ENCODE peak calls at places on chromosome 6, in seven cellular contexts. Q, H, F, P, B, G and V are unnamed samples.

GRCh38 chr6:22764521-22764920 is 195.2 kb downstream of the HDGFL1 start:
- DNase-seq in H (no peak), Q (no peak), P (peak; percentile 82), F (peak; percentile 37), G (peak; percentile 9), B (no peak), V (no peak)

GRCh38 chr6:146546440-146546839 is 2.8 kb downstream of the RAB32 start:
- DNase-seq in F (peak; percentile 93), Q (no peak), B (no peak), P (peak; percentile 91), H (peak; percentile 44), G (peak; percentile 66), V (peak; percentile 94)

GRCh38 chr6:28982476-28983266 is 22.4 kb downstream of the ZNF311 start:
- DNase-seq in Q (no peak), H (peak; percentile 69), P (peak; percentile 53), B (peak; percentile 37), G (peak; percentile 42), F (peak; percentile 72), V (peak; percentile 80)

GRCh38 chr6:29510202-29510601 is 22.4 kb upstream of the MAS1L start:
- DNase-seq in G (no peak), B (no peak), Q (no peak), F (no peak), H (no peak), P (no peak), V (no peak)

GRCh38 chr6:40788661-40789111 is 201.5 kb upstream of the LRFN2 start:
- DNase-seq in H (no peak), Q (no peak), P (peak; percentile 6), B (peak; percentile 57), F (peak; percentile 11), G (no peak), V (peak; percentile 67)

GRCh38 chr6:14664112-14664592 is 546.6 kb downstream of the CD83 start:
- DNase-seq in B (peak; percentile 20), P (no peak), G (no peak), Q (no peak), F (no peak), H (no peak), V (no peak)

GRCh38 chr6:582370-582769 is 74.5 kb downstream of the HUS1B start:
- DNase-seq in B (no peak), G (no peak), P (peak; percentile 55), F (peak; percentile 14), Q (no peak), H (peak; percentile 18), V (no peak)

GRCh38 chr6:37005061-37005810 is at the start of gene FGD2:
- DNase-seq in B (no peak), F (no peak), G (no peak), P (no peak), H (no peak), Q (no peak), V (no peak)

GRCh38 chr6:112113371-112113770 is 26.0 kb downstream of the FAM229B start:
- DNase-seq in H (no peak), F (peak; percentile 39), B (no peak), G (no peak), P (no peak), Q (no peak), V (no peak)

GRCh38 chr6:11785953-11786579 is 7.5 kb upstream of the ADTRP start:
- DNase-seq in H (no peak), B (no peak), F (no peak), P (no peak), G (peak; percentile 13), Q (no peak), V (no peak)

GRCh38 chr6:33630014-33630413 is 8.9 kb downstream of the ITPR3 start:
- DNase-seq in P (no peak), B (no peak), Q (no peak), F (no peak), H (no peak), G (peak; percentile 59), V (no peak)

GRCh38 chr6:49790340-49790739 is 3.3 kb upstream of the PGK2 start:
- DNase-seq in B (no peak), P (no peak), H (no peak), F (no peak), Q (no peak), G (no peak), V (no peak)

GRCh38 chr6:145044606-145045275 is 690.6 kb downstream of the EPM2A start:
- DNase-seq in H (peak; percentile 45), G (peak; percentile 73), F (peak; percentile 75), P (peak; percentile 55), B (no peak), Q (no peak), V (peak; percentile 90)

GRCh38 chr6:7909323-7910276 is 988 bp downstream of the TXNDC5 start:
- DNase-seq in G (peak; percentile 98), F (peak; percentile 30), Q (no peak), H (peak; percentile 79), B (peak; percentile 91), P (peak; percentile 26), V (peak; percentile 85)

GRCh38 chr6:45500924-45501816 is 123.4 kb upstream of the SUPT3H start:
- DNase-seq in H (peak; percentile 7), G (no peak), B (peak; percentile 14), Q (peak; percentile 58), P (no peak), F (no peak), V (peak; percentile 34)

GRCh38 chr6:119313937-119314893 is 35.3 kb downstream of the MAN1A1 start:
- DNase-seq in H (no peak), P (no peak), B (no peak), Q (no peak), G (no peak), F (no peak), V (no peak)

GRCh38 chr6:159959976-159960384 is 8.9 kb upstream of the IGF2R start:
- DNase-seq in H (no peak), Q (no peak), P (no peak), G (no peak), F (peak; percentile 65), B (no peak), V (no peak)

GRCh38 chr6:128605961-128606360 is 85.6 kb upstream of the PTPRK start:
- DNase-seq in B (no peak), P (peak; percentile 8), G (peak; percentile 73), Q (no peak), F (peak; percentile 25), H (no peak), V (peak; percentile 56)

GRCh38 chr6:89689732-89690131 is 51.2 kb upstream of the LYRM2 start:
- DNase-seq in P (no peak), B (no peak), G (no peak), H (no peak), Q (no peak), F (no peak), V (no peak)

GRCh38 chr6:20921533-20921932 is 387.3 kb downstream of the CDKAL1 start:
- DNase-seq in F (peak; percentile 78), B (no peak), H (no peak), Q (no peak), G (no peak), P (peak; percentile 44), V (peak; percentile 65)

GRCh38 chr6:2630891-2631458 is 119.7 kb downstream of the MYLK4 start:
- DNase-seq in F (peak; percentile 89), Q (peak; percentile 96), P (peak; percentile 95), B (no peak), H (no peak), G (peak; percentile 62), V (peak; percentile 53)

GRCh38 chr6:40054602-40055001 is 120.3 kb upstream of the MOCS1 start:
- DNase-seq in G (no peak), P (no peak), H (no peak), B (no peak), F (no peak), Q (no peak), V (no peak)

DNA sequence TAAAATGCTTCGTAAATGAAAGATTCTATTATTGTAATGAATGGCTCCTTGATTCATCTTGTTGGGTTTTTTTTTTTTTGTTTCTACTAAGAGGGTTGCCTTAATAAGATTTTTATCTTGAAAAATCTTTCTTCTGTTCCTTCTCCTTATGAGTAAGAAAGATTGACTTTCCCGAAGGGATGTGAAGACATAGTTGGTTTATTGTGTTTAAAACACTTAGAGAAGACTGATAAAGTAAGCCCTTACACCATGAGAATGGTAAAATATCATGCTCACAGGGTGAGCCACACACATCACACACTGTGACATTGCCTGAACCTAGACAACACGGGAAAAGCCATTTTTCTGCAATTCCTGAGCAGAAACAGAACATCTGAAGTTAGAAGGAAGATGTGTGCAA is 317.2 kb upstream of the TCF21 start:
- DNase-seq in G (no peak), P (no peak), B (no peak), F (no peak), H (no peak), Q (no peak), V (no peak)
- H2AFZ ChIP-seq in G (peak overlapping the region; percentile 71), P (no peak overlapping the region), B (no peak overlapping the region), F (no peak overlapping the region), H (no peak overlapping the region), Q (no peak overlapping the region), V (peak overlapping the region; percentile 16)

DNA sequence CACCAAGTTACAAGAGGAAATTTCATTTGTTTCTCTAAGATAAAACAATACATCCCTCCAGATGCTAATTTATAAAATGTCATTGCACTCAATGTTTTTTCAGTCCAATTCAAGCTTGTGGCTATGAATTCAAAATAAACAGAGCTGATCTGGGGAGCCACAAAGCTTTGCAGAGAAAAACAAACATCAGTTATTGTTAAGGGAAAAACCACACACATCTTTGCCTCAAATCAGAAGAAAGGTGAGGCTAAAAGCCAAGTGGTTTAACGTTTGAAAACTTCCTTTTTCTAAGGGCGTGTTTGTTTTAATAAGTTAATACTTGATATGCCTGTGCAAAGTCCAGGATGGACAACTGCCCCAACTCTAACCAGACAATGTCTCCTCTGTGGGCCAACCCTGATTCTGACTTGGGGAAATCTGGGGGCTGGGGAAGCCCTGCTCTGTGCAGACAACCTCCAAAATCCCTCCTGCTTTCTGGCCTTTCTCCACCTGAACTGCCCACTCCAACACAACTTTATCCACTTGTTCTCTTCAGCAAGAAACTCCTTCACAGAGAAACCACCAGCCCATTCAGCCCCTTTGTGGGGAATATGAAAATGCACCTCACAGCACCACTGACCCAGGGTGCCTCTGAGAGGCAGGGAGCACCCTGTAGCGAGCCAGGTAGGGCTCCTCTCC is 44.6 kb upstream of the NT5E start:
- DNase-seq in P (peak; percentile 74), H (peak; percentile 54), G (no peak), F (no peak), B (no peak), Q (no peak), V (peak; percentile 17)
- H3K4me1 ChIP-seq in P (peaks cover 56% of the 10 kb centered on the region), H (peaks cover 38% of the 10 kb centered on the region), G (peaks cover 56% of the 10 kb centered on the region), F (peaks cover 25% of the 10 kb centered on the region), B (peaks cover 51% of the 10 kb centered on the region), Q (peaks cover 63% of the 10 kb centered on the region), V (peaks cover 60% of the 10 kb centered on the region)

GRCh38 chr6:152420696-152421095 is 216.5 kb downstream of the SYNE1 start:
- DNase-seq in H (no peak), Q (no peak), F (no peak), B (no peak), P (no peak), G (no peak), V (no peak)

DNA sequence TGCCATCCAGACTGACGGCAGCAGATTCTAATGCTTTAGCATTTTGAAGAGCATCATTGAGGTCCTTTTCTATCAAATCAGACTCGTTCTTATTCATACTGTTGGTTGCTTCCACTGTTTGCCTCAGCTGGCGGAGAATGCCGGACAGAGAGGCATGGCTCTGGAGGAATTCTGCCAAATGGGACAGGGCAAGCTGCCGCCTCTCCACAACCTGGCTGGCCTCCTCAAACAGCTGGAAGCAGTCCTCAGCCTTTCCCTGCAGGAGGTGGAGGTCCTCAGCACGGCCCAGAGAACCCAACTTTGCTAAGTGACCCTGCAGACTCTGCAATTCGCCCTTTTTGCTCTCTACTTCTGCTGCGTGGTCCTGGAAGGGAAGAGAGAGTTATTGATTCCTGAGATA is 220.5 kb downstream of the SYNE1 start:
- DNase-seq in Q (no peak), P (no peak), F (no peak), G (no peak), H (no peak), B (no peak), V (no peak)
- H4K20me1 ChIP-seq in Q (no peaks in the 10 kb centered on the region), P (no peaks in the 10 kb centered on the region), F (no peaks in the 10 kb centered on the region), G (no peaks in the 10 kb centered on the region), H (no peaks in the 10 kb centered on the region), B (no peaks in the 10 kb centered on the region), V (no peaks in the 10 kb centered on the region)

GRCh38 chr6:81890846-81891245 is 138.4 kb upstream of the TENT5A start:
- DNase-seq in H (no peak), G (peak; percentile 68), P (peak; percentile 97), F (peak; percentile 66), B (no peak), Q (no peak), V (peak; percentile 94)
- H2AFZ ChIP-seq in H (no peak overlapping the region), G (peak overlapping the region; percentile 44), P (peak overlapping the region; percentile 4), F (no peak overlapping the region), B (peak overlapping the region; percentile 5), Q (no peak overlapping the region), V (peak overlapping the region; percentile 20)